ENCODE peak calls at places on chromosomes 12 and 14, in seven cellular contexts. D is effector CD4-positive, alpha-beta T cell; I is IMR-90; Y is stimulated activated naive CD8-positive, alpha-beta T cell treated with anti-CD3 and anti-CD28 coated beads, Interleukin-15, Interleukin-2, amounts not matched to agents 100 U/mL and 50 U/mL, for 24 hours; P is NCI-H774; H is NCI-H1092; N is ovary. O is an unnamed sample.

GRCh38 chr12:124921200-124922008 is 7.0 kb upstream of the UBC start:
- DNase-seq in D (peak), I (peak), Y (peak), P (no peak), H (no peak), N (peak), O (peak)

GRCh38 chr12:78865297-78865955 is 852 bp downstream of the SYT1 start:
- DNase-seq in D (no peak), I (no peak), Y (no peak), P (peak), H (no peak), N (no peak), O (peak)

GRCh38 chr14:96096639-96097610 is 57.8 kb downstream of the C14orf132 start:
- DNase-seq in D (no peak), I (no peak), Y (no peak), P (no peak), H (no peak), N (no peak), O (no peak)

GRCh38 chr12:34396006-34396860 is 373.9 kb downstream of the ALG10 start:
- DNase-seq in D (peak), I (no peak), Y (no peak), P (no peak), H (no peak), N (peak), O (peak)

GRCh38 chr14:52190532-52190931 is 77.0 kb upstream of the PTGDR start:
- DNase-seq in D (no peak), I (no peak), Y (no peak), P (no peak), H (no peak), N (no peak), O (no peak)

GRCh38 chr14:23177181-23177580 is 6.3 kb downstream of the SLC7A8 start:
- DNase-seq in D (no peak), I (no peak), Y (no peak), P (no peak), H (no peak), N (no peak), O (no peak)

GRCh38 chr14:104296388-104297312 is 158.3 kb downstream of the KIF26A start:
- DNase-seq in D (no peak), I (no peak), Y (no peak), P (no peak), H (no peak), N (peak), O (no peak)

GRCh38 chr12:109112720-109113465 is 3.5 kb upstream of the ACACB start:
- DNase-seq in D (no peak), I (no peak), Y (no peak), P (no peak), H (no peak), N (no peak), O (no peak)

GRCh38 chr12:4866288-4866687 is 43.4 kb upstream of the KCNA1 start:
- DNase-seq in D (no peak), I (no peak), Y (no peak), P (no peak), H (no peak), N (no peak), O (no peak)

GRCh38 chr14:74571441-74571841 is 40.6 kb downstream of the LTBP2 start:
- DNase-seq in D (no peak), I (peak), Y (no peak), P (no peak), H (no peak), N (peak), O (no peak)